ENCODE peak calls at places on chromosomes 16 and 17, in seven cellular contexts. M, Q, G, P, Z, H and K are unnamed samples.

GRCh38 chr17:32445075-32445427 is 741 bp downstream of the PSMD11 start:
- DNase-seq in P (peak; percentile 52), Z (peak; percentile 17), H (peak; percentile 63), Q (peak; percentile 70), M (peak; percentile 89), G (peak; percentile 72), K (peak; percentile 20)

GRCh38 chr17:10739341-10739905 is 9.6 kb upstream of the TMEM220 start:
- DNase-seq in H (no peak), Q (no peak), G (no peak), M (no peak), Z (no peak), P (no peak), K (no peak)

GRCh38 chr17:9079461-9080103 is 58.3 kb downstream of the NTN1 start:
- DNase-seq in M (no peak), G (no peak), H (no peak), Z (no peak), Q (no peak), P (no peak), K (no peak)

GRCh38 chr16:89557230-89557935 is 3.1 kb upstream of the RPL13 start:
- DNase-seq in P (peak; percentile 92), G (peak; percentile 81), H (peak; percentile 85), Z (peak; percentile 97), Q (peak; percentile 78), M (peak; percentile 82), K (no peak)

GRCh38 chr17:38545531-38546225 is 60.1 kb downstream of the SRCIN1 start:
- DNase-seq in Q (no peak), H (no peak), P (no peak), G (no peak), Z (no peak), M (peak; percentile 32), K (no peak)

GRCh38 chr16:22189473-22190168 is 16.5 kb upstream of the EEF2K start:
- DNase-seq in M (peak; percentile 75), Q (no peak), G (peak; percentile 62), H (peak; percentile 63), Z (no peak), P (peak; percentile 65), K (no peak)

GRCh38 chr17:39954876-39955275 is 7.9 kb upstream of the GSDMA start:
- DNase-seq in M (no peak), Z (peak; percentile 28), P (no peak), G (no peak), H (no peak), Q (no peak), K (no peak)

GRCh38 chr16:28063611-28064061 is at the start of gene GSG1L:
- DNase-seq in G (no peak), M (no peak), P (no peak), Q (no peak), Z (no peak), H (no peak), K (no peak)

GRCh38 chr17:59914274-59914854 is 21.4 kb downstream of the RPS6KB1 start:
- DNase-seq in P (no peak), M (peak; percentile 50), G (peak; percentile 66), Q (peak; percentile 78), H (peak; percentile 63), Z (no peak), K (no peak)

GRCh38 chr16:70804729-70805169 is 3.8 kb upstream of the VAC14 start:
- DNase-seq in G (no peak), Z (no peak), M (no peak), P (no peak), Q (no peak), H (no peak), K (no peak)

GRCh38 chr17:73874008-73874407 is 229.8 kb upstream of the SDK2 start:
- DNase-seq in M (peak; percentile 30), Z (no peak), G (peak; percentile 21), Q (peak; percentile 72), P (no peak), H (no peak), K (no peak)

GRCh38 chr16:66858740-66859396 is 14.7 kb downstream of the CA7 start:
- DNase-seq in M (peak; percentile 49), P (peak; percentile 93), H (peak; percentile 58), Q (peak; percentile 47), Z (no peak), G (peak; percentile 59), K (no peak)

GRCh38 chr16:5448798-5449197 is 351.2 kb upstream of the EEF2KMT start:
- DNase-seq in Z (no peak), G (no peak), M (no peak), H (no peak), P (no peak), Q (no peak), K (no peak)

GRCh38 chr16:5444181-5444580 is 346.6 kb upstream of the EEF2KMT start:
- DNase-seq in H (no peak), M (no peak), Z (no peak), P (no peak), Q (no peak), G (no peak), K (no peak)

GRCh38 chr16:5447734-5448133 is 350.1 kb upstream of the EEF2KMT start:
- DNase-seq in Q (no peak), H (no peak), M (no peak), P (no peak), G (no peak), Z (no peak), K (no peak)

GRCh38 chr16:5449901-5450300 is 352.3 kb upstream of the EEF2KMT start:
- DNase-seq in G (no peak), Q (no peak), H (no peak), Z (no peak), M (no peak), P (no peak), K (no peak)

DNA sequence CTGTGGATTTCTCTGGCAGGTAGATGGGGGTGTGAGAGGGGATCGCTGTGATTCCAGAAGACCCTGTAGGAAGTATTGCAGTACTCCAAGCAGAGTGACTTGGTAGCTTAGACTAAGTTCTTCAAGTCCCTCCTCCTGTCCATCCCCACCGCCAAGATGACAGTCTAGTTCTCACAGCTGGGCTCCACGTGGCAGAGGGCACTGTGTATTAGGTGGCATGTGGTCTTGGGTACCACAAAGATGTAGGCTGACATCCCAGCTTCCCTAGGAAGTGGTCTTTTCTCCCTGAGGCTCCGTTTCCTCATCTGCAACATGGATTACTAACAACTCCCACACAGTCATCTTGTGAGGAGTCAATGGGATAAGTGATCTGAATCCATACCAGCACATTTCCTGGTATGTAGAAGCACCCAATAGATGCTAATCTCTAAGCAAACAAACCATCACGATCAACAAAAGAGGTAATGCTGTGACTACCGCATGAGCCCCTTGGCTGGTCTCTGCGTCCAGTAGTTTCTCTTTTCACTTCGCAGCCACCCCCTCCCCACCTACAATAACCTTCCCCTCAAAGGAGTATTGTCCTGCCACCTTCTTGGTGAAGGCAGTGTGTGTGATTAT is 349.1 kb upstream of the EEF2KMT start:
- DNase-seq in H (no peak), Q (no peak), P (no peak), M (no peak), G (no peak), Z (no peak), K (no peak)
- TF ChIP-seq CTCF in H (no peak), Q (no peak), P (no peak), M (no peak), G (no peak), Z (no peak), K (no peak)

GRCh38 chr16:88289001-88289400 is 93.8 kb upstream of the ZNF469 start:
- DNase-seq in P (no peak), H (no peak), Z (no peak), Q (no peak), G (no peak), M (no peak), K (no peak)

GRCh38 chr16:88288303-88288702 is 94.5 kb upstream of the ZNF469 start:
- DNase-seq in H (no peak), G (no peak), Z (no peak), M (no peak), Q (no peak), P (no peak), K (no peak)

GRCh38 chr16:88285514-88285822 is 97.3 kb upstream of the ZNF469 start:
- DNase-seq in H (no peak), M (no peak), Q (no peak), P (no peak), Z (no peak), G (no peak), K (no peak)

GRCh38 chr16:88286301-88286923 is 96.3 kb upstream of the ZNF469 start:
- DNase-seq in G (no peak), Q (no peak), H (no peak), M (no peak), Z (no peak), P (no peak), K (no peak)

DNA sequence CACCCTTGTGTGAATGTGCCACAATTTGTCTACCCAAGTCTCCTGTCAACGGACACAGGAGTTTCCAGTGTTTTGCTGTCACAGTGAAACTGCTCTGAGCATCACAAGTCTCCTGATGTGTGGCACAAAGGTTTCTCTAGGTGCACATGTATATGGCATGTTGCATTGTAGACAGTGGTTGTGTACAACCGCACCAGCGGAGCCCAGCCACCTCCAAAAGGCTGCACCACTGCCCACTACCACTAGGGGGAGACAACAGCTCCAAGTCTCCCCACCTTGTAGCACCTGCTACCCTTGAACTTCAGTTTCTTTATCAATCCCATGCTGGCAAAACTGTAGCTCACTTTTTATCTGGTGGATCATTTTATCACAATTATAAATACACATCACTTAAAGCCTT is 95.5 kb upstream of the ZNF469 start:
- DNase-seq in Z (no peak), M (no peak), Q (no peak), H (no peak), P (no peak), G (peak; percentile 36), K (no peak)
- TF ChIP-seq CTCF in Z (peak; percentile 67), M (peak; percentile 43), Q (peak; percentile 32), H (peak; percentile 91), P (no peak), G (peak; percentile 63), K (peak; percentile 75)

GRCh38 chr17:80774643-80775281 is 216.9 kb upstream of the CHMP6 start:
- DNase-seq in H (no peak), M (no peak), Q (no peak), P (no peak), Z (no peak), G (no peak), K (no peak)
- TF ChIP-seq CTCF in H (no peak), M (no peak), Q (no peak), P (no peak), Z (no peak), G (no peak), K (no peak)

GRCh38 chr16:60200161-60200560 is 1466.0 kb upstream of the GOT2 start:
- DNase-seq in Q (no peak), G (no peak), H (no peak), P (no peak), Z (no peak), M (no peak), K (no peak)
- TF ChIP-seq CTCF in Q (no peak), G (no peak), H (no peak), P (no peak), Z (no peak), M (no peak), K (no peak)

DNA sequence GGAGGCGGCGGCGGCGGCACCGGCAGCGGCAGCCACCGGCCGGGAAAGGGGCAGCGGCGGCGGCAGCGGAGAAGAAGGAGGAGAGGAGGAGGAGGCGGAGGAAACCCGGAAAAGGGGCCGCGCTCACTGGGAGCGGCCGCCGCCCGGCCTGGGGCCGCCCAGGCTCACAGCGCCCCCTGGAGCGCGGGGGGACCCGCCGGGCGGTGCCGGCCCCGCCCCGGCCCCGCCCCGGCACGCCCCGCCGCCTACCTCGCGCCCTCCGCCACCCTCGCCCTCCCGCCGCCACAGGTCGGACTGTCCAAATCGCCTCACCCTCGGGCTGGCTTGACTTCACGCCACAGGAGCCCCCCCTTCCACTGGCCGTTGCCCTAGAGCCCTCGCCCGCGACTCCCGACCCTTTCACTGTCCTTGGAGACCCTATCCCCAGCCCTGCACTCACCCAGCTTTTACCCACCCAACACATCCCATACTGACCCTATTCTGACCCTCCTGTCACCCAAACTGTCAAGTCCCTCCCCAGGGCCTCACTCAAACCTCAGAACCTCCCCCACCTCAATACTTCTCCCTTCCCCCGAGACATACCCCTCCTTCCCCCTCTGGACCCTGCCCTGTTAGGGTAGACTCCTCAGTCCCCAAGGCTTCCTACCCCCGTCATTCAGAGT is at the start of gene CSNK2A2:
- DNase-seq in G (peak; percentile 59), Z (peak; percentile 54), H (peak; percentile 74), Q (peak; percentile 78), P (peak; percentile 74), M (peak; percentile 74), K (peak; percentile 6)
- TF ChIP-seq CTCF in G (no peak), Z (no peak), H (no peak), Q (peak; percentile 83), P (peak; percentile 15), M (peak; percentile 6), K (peak; percentile 17)